ENCODE peak calls at places on chromosomes 1 and 21, in five cellular contexts. F is tibial nerve, V is adrenal gland, C is heart left ventricle, G is stomach. O is an unnamed sample.

GRCh38 chr1:205235921-205236320 is 8.2 kb downstream of the TMCC2 start:
- DNase-seq in F (no peak), V (no peak), C (no peak), G (no peak), O (no peak)

GRCh38 chr1:19074361-19074901 is 118.0 kb upstream of the IFFO2 start:
- DNase-seq in F (no peak), V (no peak), C (no peak), G (no peak), O (no peak)

GRCh38 chr1:44723496-44724407 is 7.2 kb downstream of the RNU5D-1 start:
- DNase-seq in F (no peak), V (no peak), C (no peak), G (no peak), O (no peak)

GRCh38 chr1:221712198-221712684 is 29.6 kb downstream of the DUSP10 start:
- DNase-seq in F (no peak), V (no peak), C (no peak), G (no peak), O (no peak)

GRCh38 chr1:11712285-11712684 is 20.8 kb downstream of the DRAXIN start:
- DNase-seq in F (no peak), V (no peak), C (no peak), G (no peak), O (no peak)

GRCh38 chr21:38990424-38990794 is 184.7 kb downstream of the ETS2 start:
- DNase-seq in F (no peak), V (no peak), C (no peak), G (peak; percentile 36), O (no peak)

GRCh38 chr1:244354810-244355278 is 96.9 kb downstream of the ADSS2 start:
- DNase-seq in F (no peak), V (no peak), C (no peak), G (no peak), O (no peak)

GRCh38 chr1:212915245-212916091 is 34.9 kb upstream of the VASH2 start:
- DNase-seq in F (no peak), V (peak; percentile 25), C (peak; percentile 48), G (no peak), O (no peak)

GRCh38 chr1:240732390-240732789 is 120.4 kb upstream of the GREM2 start:
- DNase-seq in F (no peak), V (no peak), C (no peak), G (no peak), O (no peak)

GRCh38 chr1:212147581-212148033 is 112.1 kb downstream of the DTL start:
- DNase-seq in F (no peak), V (no peak), C (no peak), G (peak; percentile 76), O (no peak)

GRCh38 chr1:41169066-41169798 is 72.9 kb downstream of the SCMH1 start:
- DNase-seq in F (no peak), V (no peak), C (no peak), G (no peak), O (no peak)

GRCh38 chr1:185776521-185776920 is 42.3 kb downstream of the HMCN1 start:
- DNase-seq in F (no peak), V (no peak), C (no peak), G (no peak), O (no peak)

GRCh38 chr1:113929750-113930498 is 800 bp downstream of the HIPK1 start:
- DNase-seq in F (no peak), V (peak; percentile 57), C (no peak), G (peak; percentile 63), O (no peak)

GRCh38 chr1:96478228-96478627 is 243.4 kb upstream of the PTBP2 start:
- DNase-seq in F (no peak), V (no peak), C (no peak), G (no peak), O (no peak)

GRCh38 chr1:229410692-229411433 is 23.0 kb downstream of the ACTA1 start:
- DNase-seq in F (no peak), V (peak; percentile 91), C (peak; percentile 80), G (peak; percentile 71), O (peak; percentile 56)

GRCh38 chr21:16572032-16572431 is 842.2 kb downstream of the USP25 start:
- DNase-seq in F (no peak), V (no peak), C (no peak), G (no peak), O (no peak)

GRCh38 chr1:99650021-99650420 is 4.1 kb downstream of the PALMD start:
- DNase-seq in F (no peak), V (peak; percentile 53), C (no peak), G (no peak), O (no peak)

GRCh38 chr21:44711327-44712202 is at the start of gene TSPEAR:
- DNase-seq in F (peak; percentile 5), V (no peak), C (no peak), G (no peak), O (no peak)

GRCh38 chr1:165303415-165303814 is 53.1 kb downstream of the LMX1A start:
- DNase-seq in F (no peak), V (no peak), C (peak; percentile 23), G (no peak), O (no peak)

GRCh38 chr1:91803133-91803532 is 82.8 kb downstream of the TGFBR3 start:
- DNase-seq in F (no peak), V (no peak), C (no peak), G (no peak), O (no peak)

GRCh38 chr1:203367051-203367450 is 16.1 kb upstream of the FMOD start:
- DNase-seq in F (no peak), V (no peak), C (no peak), G (peak; percentile 77), O (no peak)

GRCh38 chr1:19524791-19525190 is 39.5 kb upstream of the CAPZB start:
- DNase-seq in F (no peak), V (no peak), C (no peak), G (no peak), O (no peak)

GRCh38 chr1:180698580-180698979 is 66.8 kb downstream of the XPR1 start:
- DNase-seq in F (no peak), V (no peak), C (no peak), G (no peak), O (no peak)

GRCh38 chr1:119903443-119903835 is 7.1 kb upstream of the ADAM30 start:
- DNase-seq in F (no peak), V (no peak), C (no peak), G (no peak), O (no peak)

GRCh38 chr1:211469113-211469512 is 22.8 kb downstream of the RD3 start:
- DNase-seq in F (no peak), V (no peak), C (no peak), G (no peak), O (no peak)

GRCh38 chr1:19559641-19560040 is 74.3 kb upstream of the CAPZB start:
- DNase-seq in F (no peak), V (no peak), C (no peak), G (no peak), O (no peak)

GRCh38 chr1:119160435-119160834 is 20.0 kb upstream of the WARS2 start:
- DNase-seq in F (no peak), V (no peak), C (no peak), G (no peak), O (no peak)

GRCh38 chr1:25019351-25020172 is 89.5 kb upstream of the RUNX3 start:
- DNase-seq in F (no peak), V (no peak), C (no peak), G (no peak), O (no peak)

GRCh38 chr1:162055062-162055461 is 14.4 kb upstream of the NOS1AP start:
- DNase-seq in F (no peak), V (no peak), C (no peak), G (no peak), O (no peak)

GRCh38 chr1:54121482-54122130 is 31.2 kb downstream of the CDCP2 start:
- DNase-seq in F (peak; percentile 49), V (peak; percentile 83), C (peak; percentile 79), G (peak; percentile 84), O (peak; percentile 41)

GRCh38 chr1:36096500-36097412 is 8.1 kb downstream of the ADPRS start:
- DNase-seq in F (no peak), V (peak; percentile 58), C (no peak), G (no peak), O (no peak)

GRCh38 chr1:116412480-116412798 is 39.4 kb downstream of the ATP1A1 start:
- DNase-seq in F (no peak), V (no peak), C (no peak), G (no peak), O (no peak)
- TF ChIP-seq CTCF in F (no peak), V (no peak), C (no peak), G (no peak), O (no peak)

GRCh38 chr1:2193514-2194251 is 889 bp downstream of the FAAP20 start:
- DNase-seq in F (no peak), V (no peak), C (no peak), G (no peak), O (no peak)
- H3K4me1 ChIP-seq in F (no peaks in the 10 kb centered on the region), V (peaks cover 14% of the 10 kb centered on the region), C (peaks cover 55% of the 10 kb centered on the region), G (peaks cover 56% of the 10 kb centered on the region), O (peaks cover 41% of the 10 kb centered on the region)

GRCh38 chr1:150156868-150157603 is 7.3 kb downstream of the PLEKHO1 start:
- DNase-seq in F (no peak), V (no peak), C (no peak), G (no peak), O (no peak)
- H3K27ac ChIP-seq in F (no peak overlapping the region), V (no peak overlapping the region), C (no peak overlapping the region), G (peak overlapping the region; percentile 98), O (peak overlapping the region; percentile 99)

GRCh38 chr1:84476225-84476624 is 2.8 kb upstream of the RPF1 start:
- DNase-seq in F (no peak), V (no peak), C (no peak), G (no peak), O (no peak)

GRCh38 chr1:84479998-84480397 is 932 bp downstream of the RPF1 start:
- DNase-seq in F (no peak), V (no peak), C (no peak), G (no peak), O (no peak)

GRCh38 chr1:84481317-84481716 is 2.3 kb downstream of the RPF1 start:
- DNase-seq in F (no peak), V (no peak), C (no peak), G (no peak), O (no peak)

GRCh38 chr1:84480658-84481057 is 1.6 kb downstream of the RPF1 start:
- DNase-seq in F (no peak), V (no peak), C (no peak), G (no peak), O (no peak)

GRCh38 chr1:84478876-84479868 is at the start of gene RPF1:
- DNase-seq in F (peak; percentile 20), V (peak; percentile 76), C (peak; percentile 74), G (peak; percentile 68), O (peak; percentile 6)
- TF ChIP-seq CTCF in F (no peak), V (no peak), C (no peak), G (no peak), O (no peak)

GRCh38 chr1:112063781-112064180 is 74.3 kb upstream of the KCND3 start:
- DNase-seq in F (no peak), V (no peak), C (no peak), G (no peak), O (no peak)

GRCh38 chr1:112060266-112060665 is 70.8 kb upstream of the KCND3 start:
- DNase-seq in F (no peak), V (no peak), C (no peak), G (no peak), O (no peak)

GRCh38 chr1:112061852-112062451 is 72.5 kb upstream of the KCND3 start:
- DNase-seq in F (no peak), V (no peak), C (no peak), G (no peak), O (no peak)

GRCh38 chr1:112061056-112061455 is 71.6 kb upstream of the KCND3 start:
- DNase-seq in F (no peak), V (no peak), C (no peak), G (no peak), O (no peak)

GRCh38 chr1:112064344-112064743 is 74.9 kb upstream of the KCND3 start:
- DNase-seq in F (no peak), V (no peak), C (no peak), G (no peak), O (no peak)
- H3K4me1 ChIP-seq in F (no peaks in the 10 kb centered on the region), V (no peaks in the 10 kb centered on the region), C (peaks cover 5% of the 10 kb centered on the region), G (no peaks in the 10 kb centered on the region), O (no peaks in the 10 kb centered on the region)